ENCODE peak calls at places on chromosomes 5 and 9, in eight cellular contexts. B, U, J, Y, P, W, N and T are unnamed samples.

GRCh38 chr9:12875216-12875615 is 100.4 kb downstream of the LURAP1L start:
- DNase-seq in J (no peak), U (no peak), N (no peak), W (no peak), B (no peak), P (no peak), Y (no peak), T (no peak)

GRCh38 chr9:35757527-35758275 is 3.6 kb upstream of the MSMP start:
- DNase-seq in N (no peak), Y (no peak), J (no peak), P (peak; percentile 82), W (no peak), U (peak; percentile 65), B (peak; percentile 72), T (no peak)

GRCh38 chr9:117526674-117527073 is 111.8 kb upstream of the ASTN2 start:
- DNase-seq in P (no peak), W (no peak), J (no peak), B (no peak), Y (no peak), U (no peak), N (no peak), T (no peak)

GRCh38 chr9:17116400-17116837 is 18.4 kb upstream of the CNTLN start:
- DNase-seq in Y (no peak), J (no peak), W (no peak), B (peak; percentile 27), P (no peak), N (no peak), U (no peak), T (no peak)

GRCh38 chr9:113525831-113526230 is 62.3 kb downstream of the RGS3 start:
- DNase-seq in B (no peak), P (no peak), N (no peak), W (peak; percentile 46), Y (no peak), J (no peak), U (no peak), T (peak; percentile 65)

GRCh38 chr5:87151547-87151946 is 116.1 kb upstream of the RASA1 start:
- DNase-seq in Y (no peak), W (no peak), U (no peak), B (no peak), J (no peak), P (no peak), N (no peak), T (no peak)

GRCh38 chr9:72476617-72477375 is 44.6 kb upstream of the TMC1 start:
- DNase-seq in B (no peak), P (peak; percentile 68), N (no peak), W (no peak), Y (no peak), U (peak; percentile 79), J (no peak), T (no peak)

GRCh38 chr5:163362806-163363788 is 74.3 kb upstream of the CCNG1 start:
- DNase-seq in J (no peak), N (no peak), U (no peak), W (no peak), Y (no peak), P (no peak), B (peak; percentile 55), T (no peak)

GRCh38 chr9:69342769-69343168 is 17.8 kb downstream of the ENTREP1 start:
- DNase-seq in Y (no peak), N (no peak), W (no peak), P (no peak), U (no peak), B (no peak), J (no peak), T (no peak)

GRCh38 chr5:67133781-67134180 is 62.8 kb downstream of the CD180 start:
- DNase-seq in J (no peak), Y (no peak), B (no peak), P (no peak), W (no peak), N (no peak), U (no peak), T (no peak)

GRCh38 chr5:180595381-180596114 is 4.2 kb upstream of the SCGB3A1 start:
- DNase-seq in Y (peak; percentile 34), P (peak; percentile 42), B (peak; percentile 12), J (no peak), U (peak; percentile 79), N (no peak), W (no peak), T (no peak)

DNA sequence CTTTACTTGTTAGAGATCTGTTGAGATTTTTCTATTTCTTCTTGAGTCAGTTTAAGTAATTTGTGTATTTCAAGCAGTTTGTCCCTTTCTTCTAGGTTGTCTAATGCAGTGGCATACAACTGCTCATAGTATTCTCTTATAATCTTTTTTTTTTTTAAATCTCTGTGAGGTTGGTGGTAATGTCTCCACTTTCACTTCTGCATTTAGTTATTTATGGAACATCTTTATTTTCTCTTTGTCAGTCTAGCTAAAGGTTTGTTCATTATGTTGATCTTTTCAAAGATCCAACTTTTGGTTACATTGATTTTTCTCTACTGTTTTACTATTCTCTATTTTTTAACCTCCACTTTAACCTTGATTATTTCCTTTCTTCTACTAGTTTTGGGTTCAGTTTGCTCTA is 13.8 kb downstream of the FOXE1 start:
- DNase-seq in N (no peak), W (no peak), Y (no peak), B (no peak), U (no peak), P (no peak), J (no peak), T (no peak)
- H3K4me3 ChIP-seq in N (no peak overlapping the region), W (no peak overlapping the region), Y (no peak overlapping the region), B (no peak overlapping the region), U (no peak overlapping the region), P (no peak overlapping the region), J (no peak overlapping the region), T (no peak overlapping the region)

GRCh38 chr5:89213584-89213983 is 330.6 kb upstream of the MEF2C start:
- DNase-seq in Y (no peak), J (no peak), B (no peak), P (no peak), N (no peak), U (peak; percentile 12), W (no peak), T (peak; percentile 76)

GRCh38 chr5:89208392-89208791 is 325.4 kb upstream of the MEF2C start:
- DNase-seq in Y (no peak), P (no peak), N (no peak), U (no peak), W (no peak), B (no peak), J (no peak), T (no peak)

GRCh38 chr5:89211836-89212235 is 328.9 kb upstream of the MEF2C start:
- DNase-seq in W (no peak), Y (no peak), P (no peak), J (no peak), N (no peak), B (no peak), U (no peak), T (no peak)
- H3K27ac ChIP-seq in W (no peak overlapping the region), Y (no peak overlapping the region), P (no peak overlapping the region), J (no peak overlapping the region), N (no peak overlapping the region), B (no peak overlapping the region), U (no peak overlapping the region), T (no peak overlapping the region)

GRCh38 chr5:113513384-113514262 is at the start of gene YTHDC2:
- DNase-seq in U (peak; percentile 85), P (peak; percentile 96), J (peak; percentile 87), B (peak; percentile 89), N (peak; percentile 91), Y (peak; percentile 87), W (peak; percentile 89), T (peak; percentile 91)
- H3K4me3 ChIP-seq in U (peak within 1 kb of the TSS; percentile 54), P (peak within 1 kb of the TSS; percentile 87), J (peak within 1 kb of the TSS; percentile 93), B (peak within 1 kb of the TSS; percentile 92), N (peak within 1 kb of the TSS; percentile 55), Y (peak within 1 kb of the TSS; percentile 87), W (peak within 1 kb of the TSS; percentile 81), T (peak within 1 kb of the TSS; percentile 81)

GRCh38 chr5:172775326-172776234 is 4.6 kb upstream of the DUSP1 start:
- DNase-seq in W (no peak), J (peak; percentile 74), N (no peak), U (peak; percentile 82), B (no peak), P (no peak), Y (peak; percentile 95), T (no peak)
- H3K27ac ChIP-seq in W (peak overlapping the region; percentile 100), J (peak overlapping the region; percentile 99), N (no peak overlapping the region), U (peak overlapping the region; percentile 99), B (no peak overlapping the region), P (no peak overlapping the region), Y (peak overlapping the region; percentile 74), T (no peak overlapping the region)

GRCh38 chr5:174998131-174998730 is 273.8 kb downstream of the MSX2 start:
- DNase-seq in U (no peak), J (no peak), P (no peak), B (no peak), N (no peak), W (no peak), Y (no peak), T (no peak)

GRCh38 chr5:174999581-174999980 is 275.2 kb downstream of the MSX2 start:
- DNase-seq in N (no peak), P (peak; percentile 65), Y (no peak), W (no peak), B (no peak), J (no peak), U (no peak), T (no peak)

GRCh38 chr5:175003531-175003930 is 279.1 kb downstream of the MSX2 start:
- DNase-seq in W (no peak), U (no peak), P (no peak), Y (no peak), B (no peak), N (no peak), J (no peak), T (no peak)

GRCh38 chr5:175002128-175002527 is 277.7 kb downstream of the MSX2 start:
- DNase-seq in J (no peak), W (no peak), N (no peak), U (no peak), Y (no peak), P (no peak), B (no peak), T (no peak)

GRCh38 chr5:175001311-175001710 is 276.9 kb downstream of the MSX2 start:
- DNase-seq in B (no peak), U (no peak), W (no peak), Y (no peak), N (no peak), P (no peak), J (no peak), T (no peak)
- H3K4me3 ChIP-seq in B (no peak overlapping the region), U (no peak overlapping the region), W (no peak overlapping the region), Y (no peak overlapping the region), N (no peak overlapping the region), P (no peak overlapping the region), J (no peak overlapping the region), T (no peak overlapping the region)

DNA sequence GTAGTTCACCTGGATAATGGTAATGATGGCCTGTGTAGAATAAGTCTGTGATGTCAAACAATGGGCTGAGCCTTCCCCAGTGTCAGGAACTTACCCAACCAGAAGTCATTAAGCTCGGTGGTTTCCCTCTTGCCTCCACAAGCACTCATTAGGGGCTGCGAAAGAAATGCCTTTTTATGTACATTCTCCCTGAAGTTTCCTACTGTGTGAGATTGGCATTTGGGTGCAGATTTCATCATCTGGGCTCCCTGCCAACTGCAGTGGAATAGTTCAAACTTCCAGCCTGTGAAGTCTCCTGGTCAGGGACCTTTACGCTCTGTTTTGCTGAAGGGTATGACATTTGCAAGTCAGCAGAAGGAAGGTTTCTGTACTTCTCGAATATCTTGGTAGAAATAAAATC is 41.6 kb upstream of the TMEM215 start:
- DNase-seq in B (no peak), N (no peak), J (no peak), U (no peak), Y (no peak), P (no peak), W (no peak), T (no peak)
- H3K27ac ChIP-seq in B (no peak overlapping the region), N (no peak overlapping the region), J (no peak overlapping the region), U (no peak overlapping the region), Y (no peak overlapping the region), P (no peak overlapping the region), W (no peak overlapping the region), T (no peak overlapping the region)